ENCODE peak calls at places on chromosomes 4 and X, in seven cellular contexts. T, L, D, A, F, V and O are unnamed samples. For H3K36me3, the result is how much of the 10 kb centered on the place peaks cover.

GRCh38 chr4:71239365-71239764 is 99.5 kb upstream of the SLC4A4 start:
- DNase-seq in T (no peak), L (no peak), D (peak), A (no peak), F (no peak), V (no peak), O (no peak)

GRCh38 chr4:99879458-99879857 is 14.8 kb downstream of the LAMTOR3 start:
- DNase-seq in T (no peak), L (no peak), D (no peak), A (no peak), F (no peak), V (no peak), O (no peak)

GRCh38 chr4:90317785-90318184 is 190.6 kb downstream of the CCSER1 start:
- DNase-seq in T (no peak), L (no peak), D (peak), A (no peak), F (no peak), V (no peak), O (no peak)

GRCh38 chrX:46803140-46803539 is 33.7 kb upstream of the RP2 start:
- DNase-seq in T (no peak), L (no peak), D (no peak), A (no peak), F (no peak), V (no peak), O (no peak)

GRCh38 chrX:15576019-15576418 is 24.7 kb downstream of the ACE2 start:
- DNase-seq in T (no peak), L (no peak), D (no peak), A (no peak), F (no peak), V (no peak), O (no peak)

GRCh38 chr4:23631255-23631950 is 258.4 kb downstream of the PPARGC1A start:
- DNase-seq in T (no peak), L (no peak), D (no peak), A (no peak), F (no peak), V (no peak), O (no peak)

GRCh38 chr4:180380733-180381132 is 1862.5 kb upstream of the TENM3 start:
- DNase-seq in T (no peak), L (no peak), D (peak), A (no peak), F (no peak), V (no peak), O (no peak)

GRCh38 chr4:36065274-36065871 is 178.9 kb downstream of the ARAP2 start:
- DNase-seq in T (no peak), L (no peak), D (no peak), A (no peak), F (no peak), V (no peak), O (no peak)

GRCh38 chr4:94610140-94610539 is 147.6 kb upstream of the BMPR1B start:
- DNase-seq in T (no peak), L (no peak), D (no peak), A (no peak), F (no peak), V (no peak), O (no peak)

GRCh38 chr4:125104616-125105015 is 210.1 kb upstream of the FAT4 start:
- DNase-seq in T (no peak), L (no peak), D (no peak), A (no peak), F (no peak), V (no peak), O (no peak)

GRCh38 chrX:102712216-102712966 is at the start of gene GPRASP2:
- DNase-seq in T (peak), L (no peak), D (no peak), A (peak), F (peak), V (peak), O (peak)

GRCh38 chr4:173264960-173265281 is 69.2 kb downstream of the HMGB2 start:
- DNase-seq in T (peak), L (no peak), D (no peak), A (no peak), F (no peak), V (no peak), O (no peak)

GRCh38 chrX:109089359-109089758 is 353.0 kb upstream of the IRS4 start:
- DNase-seq in T (no peak), L (no peak), D (no peak), A (peak), F (no peak), V (no peak), O (no peak)

GRCh38 chr4:74042681-74043080 is 4.2 kb upstream of the CXCL3 start:
- DNase-seq in T (no peak), L (no peak), D (no peak), A (no peak), F (no peak), V (peak), O (no peak)

GRCh38 chrX:100622989-100623388 is 13.6 kb downstream of the TSPAN6 start:
- DNase-seq in T (no peak), L (no peak), D (no peak), A (no peak), F (no peak), V (no peak), O (no peak)

GRCh38 chr4:103032575-103032974 is 13.1 kb upstream of the SLC9B1 start:
- DNase-seq in T (no peak), L (peak), D (peak), A (no peak), F (no peak), V (peak), O (no peak)
- TF ChIP-seq CTCF in T (no peak), L (peak), D (peak), A (no peak), F (peak), V (peak), O (no peak)

GRCh38 chr4:185651137-185651677 is 115.9 kb upstream of the PDLIM3 start:
- DNase-seq in T (no peak), L (no peak), D (no peak), A (no peak), F (no peak), V (peak), O (no peak)
- H3K36me3 ChIP-seq in T (under half), L (under half), D (under half), A (half or more), F (half or more), V (under half), O (half or more)

DNA sequence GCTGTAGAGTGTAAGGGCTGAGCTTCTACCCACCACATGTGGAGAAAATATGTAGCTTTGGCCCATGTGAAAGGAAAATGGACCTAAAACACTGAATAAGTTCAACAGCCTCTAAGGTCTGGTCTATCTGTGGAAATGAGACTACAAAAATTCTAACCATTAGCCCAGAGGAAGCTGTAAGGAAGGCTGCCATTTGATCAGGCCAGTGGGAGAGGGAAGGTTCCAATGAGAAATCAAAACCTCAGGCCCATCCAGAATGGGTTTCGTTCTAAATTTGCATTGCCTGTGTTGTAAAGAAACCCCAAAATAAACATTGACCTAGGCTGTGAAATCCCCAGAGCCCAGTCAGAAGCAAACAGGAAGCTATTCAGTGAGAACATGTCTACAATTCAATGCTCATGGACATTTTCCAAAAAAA is 320.4 kb upstream of the SLC7A11 start:
- DNase-seq in T (no peak), L (no peak), D (peak), A (no peak), F (no peak), V (no peak), O (no peak)
- H3K27ac ChIP-seq in T (peak), L (no peak), D (peak), A (no peak), F (no peak), V (no peak), O (peak)

DNA sequence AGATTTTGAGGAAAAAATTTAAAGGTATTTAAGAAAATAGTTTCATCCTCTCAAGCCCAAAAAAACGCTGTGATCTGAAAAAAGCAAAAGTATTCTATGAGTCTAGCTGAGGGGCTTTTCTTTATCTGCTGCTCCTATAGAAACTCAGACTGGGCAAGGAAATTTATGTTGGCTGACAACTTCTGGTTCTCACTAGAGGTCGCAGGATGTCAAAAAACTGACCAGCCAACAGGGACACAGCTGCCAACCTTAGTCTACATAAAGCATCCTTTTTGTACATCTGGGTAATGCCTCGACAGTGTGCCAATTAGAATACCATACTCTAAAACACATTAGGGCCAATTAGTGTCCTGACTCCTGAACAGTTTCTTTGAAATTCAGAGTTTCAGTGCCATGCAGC is 8.8 kb upstream of the TLL1 start:
- DNase-seq in T (no peak), L (no peak), D (no peak), A (no peak), F (no peak), V (no peak), O (no peak)
- TF ChIP-seq CTCF in T (no peak), L (no peak), D (peak), A (no peak), F (no peak), V (no peak), O (no peak)

GRCh38 chr4:113358784-113359183 is 309.3 kb downstream of the ANK2 start:
- DNase-seq in T (no peak), L (peak), D (no peak), A (no peak), F (no peak), V (no peak), O (no peak)

GRCh38 chr4:113350576-113350975 is 301.1 kb downstream of the ANK2 start:
- DNase-seq in T (no peak), L (peak), D (no peak), A (no peak), F (no peak), V (no peak), O (no peak)

GRCh38 chr4:113355550-113356371 is 306.3 kb downstream of the ANK2 start:
- DNase-seq in T (no peak), L (peak), D (peak), A (no peak), F (no peak), V (no peak), O (peak)

DNA sequence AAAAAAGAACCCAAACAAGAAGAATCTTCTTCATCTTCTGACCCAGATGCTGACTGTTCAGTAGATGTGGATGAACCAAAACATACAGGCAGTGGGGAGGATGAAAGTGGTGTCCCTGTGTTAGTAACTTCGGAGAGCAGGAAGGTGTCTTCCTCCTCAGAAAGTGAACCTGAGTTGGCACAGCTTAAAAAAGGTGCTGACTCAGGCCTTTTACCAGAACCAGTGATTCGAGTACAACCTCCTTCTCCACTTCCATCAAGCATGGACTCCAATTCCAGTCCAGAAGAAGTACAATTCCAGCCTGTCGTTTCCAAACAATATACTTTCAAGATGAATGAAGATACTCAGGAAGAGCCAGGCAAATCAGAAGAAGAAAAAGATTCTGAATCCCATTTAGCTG is 307.0 kb downstream of the ANK2 start:
- DNase-seq in T (no peak), L (no peak), D (no peak), A (no peak), F (no peak), V (no peak), O (no peak)
- H3K36me3 ChIP-seq in T (under half), L (under half), D (under half), A (under half), F (under half), V (under half), O (under half)

GRCh38 chr4:16524911-16525574 is 298.8 kb upstream of the TAPT1 start:
- DNase-seq in T (no peak), L (no peak), D (no peak), A (no peak), F (no peak), V (no peak), O (no peak)

GRCh38 chr4:16516796-16517413 is 290.6 kb upstream of the TAPT1 start:
- DNase-seq in T (no peak), L (no peak), D (peak), A (no peak), F (no peak), V (peak), O (peak)

GRCh38 chr4:16524379-16524778 is 298.1 kb upstream of the TAPT1 start:
- DNase-seq in T (no peak), L (no peak), D (no peak), A (no peak), F (no peak), V (no peak), O (no peak)

DNA sequence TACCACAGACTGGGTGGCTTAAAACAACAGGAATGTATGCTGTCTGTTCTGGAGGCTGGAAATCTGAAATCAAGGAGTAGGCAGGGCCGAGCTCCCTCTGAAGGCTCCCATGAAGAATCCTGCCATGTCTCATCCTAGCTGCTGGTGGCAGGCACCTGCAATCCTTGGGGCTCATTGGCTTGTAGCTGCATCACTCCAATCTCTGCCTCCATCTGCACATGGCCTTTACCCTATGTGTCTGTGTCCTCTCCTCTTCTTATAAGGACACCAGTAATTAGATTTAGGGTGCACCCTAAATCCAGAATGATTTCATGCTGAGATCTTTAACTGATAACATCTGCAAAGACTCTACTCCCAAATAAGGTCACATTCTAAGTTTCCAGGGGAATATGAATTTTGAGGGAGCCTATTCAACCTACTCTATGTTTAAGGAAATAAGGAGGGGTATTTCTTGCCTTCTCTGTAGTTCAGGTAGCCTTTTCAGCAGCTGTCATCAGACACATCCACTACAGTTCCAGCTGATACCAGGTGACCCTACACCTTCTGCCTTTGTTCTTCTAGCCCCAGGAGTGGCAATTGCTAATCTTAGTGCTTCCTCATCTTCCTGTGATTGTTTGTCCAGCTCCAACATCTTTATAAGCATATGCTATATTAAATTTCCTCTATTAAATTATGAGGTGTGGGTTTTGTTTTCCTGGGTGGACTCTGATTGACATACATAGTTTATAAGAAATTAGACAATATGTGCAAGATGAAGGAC is 295.1 kb upstream of the TAPT1 start:
- DNase-seq in T (no peak), L (no peak), D (no peak), A (no peak), F (no peak), V (no peak), O (no peak)
- H3K27ac ChIP-seq in T (no peak), L (no peak), D (no peak), A (no peak), F (no peak), V (no peak), O (no peak)

GRCh38 chr4:13887010-13887409 is 259.5 kb upstream of the BOD1L1 start:
- DNase-seq in T (no peak), L (no peak), D (no peak), A (no peak), F (no peak), V (no peak), O (no peak)

GRCh38 chr4:13876151-13876550 is 248.6 kb upstream of the BOD1L1 start:
- DNase-seq in T (no peak), L (no peak), D (no peak), A (no peak), F (no peak), V (no peak), O (no peak)

GRCh38 chr4:13876940-13877339 is 249.4 kb upstream of the BOD1L1 start:
- DNase-seq in T (no peak), L (no peak), D (no peak), A (no peak), F (no peak), V (no peak), O (no peak)

GRCh38 chr4:13881880-13882279 is 254.4 kb upstream of the BOD1L1 start:
- DNase-seq in T (no peak), L (no peak), D (no peak), A (no peak), F (no peak), V (no peak), O (no peak)
- TF ChIP-seq CTCF in T (no peak), L (no peak), D (peak), A (no peak), F (no peak), V (no peak), O (no peak)

DNA sequence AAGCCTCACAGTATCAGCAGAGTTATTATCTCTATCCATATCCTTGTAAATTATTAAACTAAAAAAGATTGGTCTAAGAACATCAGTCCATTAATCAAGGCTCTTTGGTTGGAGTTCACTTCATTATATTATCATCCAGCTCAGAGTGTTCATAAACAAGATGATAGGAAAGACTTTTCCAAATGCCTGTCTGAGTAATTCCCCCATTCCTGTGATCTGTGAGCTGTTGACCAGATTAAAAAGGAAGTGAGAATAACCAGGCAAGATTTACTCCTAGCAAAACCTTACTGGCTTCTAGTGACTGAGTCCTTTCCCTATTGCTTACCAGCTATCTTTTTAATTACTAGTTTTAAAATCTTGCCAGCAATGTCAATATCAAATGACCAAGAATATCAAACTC is 14.9 kb downstream of the PKD2 start:
- DNase-seq in T (no peak), L (no peak), D (no peak), A (no peak), F (no peak), V (no peak), O (no peak)
- H3K36me3 ChIP-seq in T (under half), L (half or more), D (under half), A (under half), F (under half), V (under half), O (under half)

GRCh38 chr4:48033825-48034413 is 17.3 kb downstream of the NIPAL1 start:
- DNase-seq in T (no peak), L (peak), D (peak), A (no peak), F (no peak), V (peak), O (no peak)

GRCh38 chr4:48030470-48030869 is 13.9 kb downstream of the NIPAL1 start:
- DNase-seq in T (no peak), L (no peak), D (no peak), A (no peak), F (no peak), V (no peak), O (no peak)

GRCh38 chr4:48028654-48029053 is 12.1 kb downstream of the NIPAL1 start:
- DNase-seq in T (no peak), L (no peak), D (no peak), A (no peak), F (no peak), V (no peak), O (no peak)

GRCh38 chr4:48032721-48033120 is 16.1 kb downstream of the NIPAL1 start:
- DNase-seq in T (no peak), L (no peak), D (no peak), A (no peak), F (no peak), V (no peak), O (no peak)

GRCh38 chr4:48031802-48032525 is 15.4 kb downstream of the NIPAL1 start:
- DNase-seq in T (peak), L (no peak), D (peak), A (no peak), F (no peak), V (peak), O (no peak)
- H3K27ac ChIP-seq in T (peak), L (no peak), D (peak), A (no peak), F (peak), V (peak), O (no peak)

GRCh38 chr4:39446483-39446841 is 12.3 kb downstream of the RPL9 start:
- DNase-seq in T (no peak), L (no peak), D (no peak), A (no peak), F (no peak), V (no peak), O (no peak)

GRCh38 chr4:39451423-39452023 is 7.2 kb downstream of the RPL9 start:
- DNase-seq in T (no peak), L (no peak), D (no peak), A (no peak), F (no peak), V (no peak), O (no peak)

GRCh38 chr4:39450618-39451017 is 8.1 kb downstream of the RPL9 start:
- DNase-seq in T (no peak), L (no peak), D (no peak), A (no peak), F (no peak), V (no peak), O (no peak)

GRCh38 chr4:39442910-39443480 is 15.7 kb downstream of the RPL9 start:
- DNase-seq in T (no peak), L (no peak), D (no peak), A (no peak), F (no peak), V (no peak), O (no peak)

GRCh38 chr4:39446842-39447573 is 11.7 kb downstream of the RPL9 start:
- DNase-seq in T (peak), L (no peak), D (peak), A (peak), F (peak), V (peak), O (peak)
- TF ChIP-seq CTCF in T (no peak), L (no peak), D (peak), A (no peak), F (no peak), V (no peak), O (no peak)